ENCODE peak calls at places on chromosomes 2 and 18, in seven cellular contexts. S is PC-3, G is astrocyte, Q is body of pancreas, T is Peyer's patch, M is left ventricle myocardium inferior, Z is AG04449. W is an unnamed sample.

GRCh38 chr2:189581354-189582139 is 961 bp upstream of the SLC40A1 start:
- DNase-seq in Q (peak), S (peak), M (peak), G (no peak), Z (no peak), T (peak), W (no peak)

GRCh38 chr2:204503869-204504268 is 41.4 kb upstream of the PARD3B start:
- DNase-seq in Q (no peak), S (no peak), T (no peak), G (peak), M (no peak), Z (no peak), W (peak)

GRCh38 chr2:41180392-41180791 is 728.5 kb upstream of the SLC8A1 start:
- DNase-seq in M (no peak), T (no peak), Z (no peak), G (no peak), Q (no peak), S (no peak), W (no peak)

GRCh38 chr2:181789827-181790448 is 101.6 kb upstream of the ITPRID2 start:
- DNase-seq in S (no peak), G (peak), Z (no peak), Q (no peak), M (no peak), T (no peak), W (no peak)

GRCh38 chr2:156340818-156341481 is 8.4 kb upstream of the NR4A2 start:
- DNase-seq in Q (no peak), Z (no peak), G (peak), T (no peak), S (no peak), M (no peak), W (peak)

GRCh38 chr2:240392948-240393830 is 42.3 kb upstream of the GPC1 start:
- DNase-seq in S (no peak), Q (no peak), M (no peak), G (no peak), T (peak), Z (no peak), W (no peak)

GRCh38 chr2:105243961-105244360 is 2.4 kb downstream of the GPR45 start:
- DNase-seq in G (no peak), S (no peak), Z (no peak), T (no peak), M (no peak), Q (no peak), W (no peak)

GRCh38 chr2:239355724-239356123 is 45.1 kb downstream of the HDAC4 start:
- DNase-seq in Z (no peak), M (no peak), Q (no peak), T (no peak), S (no peak), G (no peak), W (peak)

GRCh38 chr2:4903676-4904348 is 788.4 kb upstream of the SOX11 start:
- DNase-seq in M (no peak), G (no peak), S (no peak), T (no peak), Z (no peak), Q (no peak), W (no peak)

GRCh38 chr2:23954325-23955014 is 14.2 kb downstream of the UBXN2A start:
- DNase-seq in T (no peak), M (no peak), Q (no peak), Z (no peak), G (no peak), S (no peak), W (peak)

DNA sequence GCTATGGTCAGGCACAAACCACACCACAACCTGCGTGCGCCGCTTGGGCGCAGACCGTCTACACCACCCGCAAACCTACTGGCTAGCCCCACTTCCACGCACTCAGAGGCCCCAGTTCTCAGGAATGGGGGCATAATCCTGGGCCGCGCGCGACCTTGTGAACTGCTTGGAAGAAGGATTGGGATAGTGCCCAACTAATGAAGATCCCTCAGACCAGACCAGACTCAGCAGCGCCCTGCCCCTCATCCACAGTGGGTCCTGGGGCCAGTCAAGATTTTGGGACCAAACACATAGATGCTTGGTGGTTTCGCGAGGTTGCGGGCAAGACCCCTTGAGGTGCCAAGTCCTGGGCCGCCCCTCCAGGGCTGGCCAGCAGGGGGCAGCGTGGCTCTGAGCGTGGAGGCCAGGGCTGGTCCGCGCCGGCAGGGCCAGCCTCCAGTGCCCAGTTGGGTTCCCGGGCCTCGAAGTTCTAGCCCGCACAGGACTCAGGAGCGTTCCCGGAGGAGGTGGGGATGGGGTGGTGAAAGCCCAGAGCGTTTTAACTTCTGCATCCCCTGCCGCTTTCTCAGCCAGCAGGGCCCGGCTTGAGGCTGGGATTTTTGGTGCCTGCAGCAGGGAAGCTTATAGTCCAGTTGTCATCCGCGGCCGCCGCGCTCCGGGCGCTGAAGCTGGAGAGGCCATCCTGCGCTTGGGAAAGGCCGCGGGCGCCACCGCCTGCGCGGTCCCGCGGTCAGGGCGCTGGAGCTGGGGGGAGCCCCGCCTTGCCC is 8.3 kb downstream of the OSR1 start:
- DNase-seq in G (peak), Q (peak), S (peak), T (peak), M (peak), Z (no peak), W (peak)
- H3K4me3 ChIP-seq in G (peak), Q (no peak), S (no peak), T (no peak), M (peak), Z (no peak), W (no peak)

GRCh38 chr2:208254871-208255556 is at the start of gene IDH1:
- DNase-seq in M (peak), S (peak), Q (peak), G (peak), T (peak), Z (peak), W (peak)
- TF ChIP-seq CTCF in M (peak), S (peak), Q (peak), G (no peak), T (no peak), Z (peak), W (peak)

GRCh38 chr2:232522014-232522854 is 2.0 kb downstream of the PRSS56 start:
- DNase-seq in G (no peak), S (peak), M (peak), Z (no peak), Q (peak), T (peak), W (no peak)
- H3K4me3 ChIP-seq in G (no peak), S (no peak), M (peak), Z (no peak), Q (no peak), T (no peak), W (no peak)

DNA sequence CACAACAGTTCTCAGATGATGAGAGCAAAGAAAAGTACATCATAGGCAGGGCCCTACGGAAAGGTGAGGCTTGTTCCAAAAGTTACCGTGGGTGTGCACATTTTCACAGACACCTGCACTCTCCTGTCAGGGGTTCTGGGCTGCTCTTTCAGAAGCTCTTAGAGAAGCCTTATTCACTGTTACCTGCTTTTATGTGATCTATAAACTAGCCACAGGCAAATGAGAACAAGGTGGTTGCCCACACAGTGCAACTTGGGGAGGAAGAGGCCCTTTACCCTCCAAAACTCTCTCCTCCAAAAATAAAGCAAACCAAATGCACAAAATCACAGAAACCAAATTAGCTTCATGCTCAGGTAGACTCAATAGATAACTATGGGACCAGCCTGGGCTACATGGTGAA is 11.1 kb upstream of the CUL3 start:
- DNase-seq in Z (no peak), Q (no peak), S (no peak), T (no peak), G (no peak), M (no peak), W (no peak)
- TF ChIP-seq CTCF in Z (no peak), Q (no peak), S (no peak), T (no peak), G (no peak), M (no peak), W (no peak)

GRCh38 chr2:38191516-38191915 is 115.6 kb upstream of the CYP1B1 start:
- DNase-seq in M (no peak), S (peak), G (no peak), Z (no peak), Q (no peak), T (no peak), W (no peak)
- H3K4me3 ChIP-seq in M (no peak), S (no peak), G (no peak), Z (no peak), Q (no peak), T (no peak), W (no peak)

DNA sequence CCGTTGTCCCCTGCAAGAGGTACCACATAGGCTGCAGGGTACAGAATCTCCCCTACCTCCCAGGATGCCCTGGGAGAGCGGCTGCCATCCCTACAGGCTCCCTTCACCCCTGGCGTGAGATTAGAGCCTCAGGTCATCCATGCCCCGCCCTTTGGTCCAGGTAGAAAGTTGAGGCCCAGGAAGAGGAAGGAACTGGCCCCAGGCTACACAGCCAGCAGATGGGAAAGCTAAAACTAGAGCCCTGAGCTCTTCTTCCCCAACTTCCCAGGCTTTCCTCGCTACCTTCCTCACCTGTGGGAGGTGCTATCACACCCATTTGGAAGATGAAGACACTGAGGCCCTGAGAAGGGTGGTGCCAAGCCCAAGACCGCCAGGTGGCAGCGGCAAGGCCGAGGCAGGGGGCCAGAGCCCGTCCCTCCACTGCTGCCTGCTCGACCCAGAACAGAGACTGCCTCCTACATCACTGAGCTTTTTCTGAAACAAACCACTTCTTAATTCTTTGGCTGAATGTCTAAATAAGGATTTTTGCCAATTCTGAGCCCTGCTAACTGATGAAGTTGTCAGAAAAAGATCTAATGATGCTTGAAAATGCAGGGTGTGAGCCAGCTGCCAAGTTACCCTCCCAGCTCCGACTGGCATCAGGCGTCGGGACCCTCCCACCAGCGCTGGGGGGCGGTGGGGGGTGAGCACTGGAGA is 25.7 kb downstream of the CIB4 start:
- DNase-seq in M (no peak), S (peak), Q (no peak), Z (no peak), T (no peak), G (no peak), W (peak)
- TF ChIP-seq CTCF in M (no peak), S (peak), Q (no peak), Z (no peak), T (no peak), G (no peak), W (peak)

DNA sequence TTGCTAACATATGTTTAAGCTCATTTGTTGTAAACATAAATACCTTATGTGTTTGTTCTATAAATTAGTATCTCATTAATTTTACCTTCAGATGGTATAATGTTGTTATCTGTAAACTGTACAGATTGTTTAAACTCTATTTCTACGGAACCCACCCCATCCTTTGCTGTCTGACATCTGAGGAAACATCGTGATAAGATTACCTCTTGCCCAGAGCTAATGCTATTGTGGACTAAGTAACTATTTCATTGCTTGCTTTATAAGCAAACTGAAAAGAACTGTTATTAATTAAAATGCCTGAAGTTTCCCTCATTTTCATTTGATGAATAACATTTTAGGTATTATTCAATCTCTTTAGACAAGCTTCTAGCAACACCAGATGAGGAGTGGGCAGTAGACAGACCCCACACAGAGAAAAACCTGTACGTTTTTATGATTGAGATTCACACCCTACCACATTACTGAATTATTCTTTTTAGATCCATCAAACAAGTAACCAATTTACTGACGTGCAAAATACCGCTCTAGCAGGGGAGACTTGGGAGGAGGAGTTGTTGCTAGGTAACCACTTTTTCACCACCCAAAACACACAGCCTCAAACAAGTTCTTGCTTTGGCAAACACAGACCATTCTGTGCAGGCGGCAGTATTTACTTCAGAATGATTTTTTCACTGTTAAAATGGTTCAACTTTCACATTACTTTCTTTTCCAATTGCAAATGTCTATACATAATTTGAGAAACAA is 1.9 kb upstream of the SYT4 start:
- DNase-seq in Z (no peak), T (no peak), G (peak), Q (no peak), S (no peak), M (no peak), W (no peak)
- H3K4me3 ChIP-seq in Z (no peak), T (no peak), G (no peak), Q (no peak), S (no peak), M (no peak), W (no peak)

GRCh38 chr2:55232084-55232862 is at the start of the genes CLHC1 and RPS27A:
- DNase-seq in Q (peak), G (peak), Z (peak), S (peak), M (peak), T (peak), W (peak)
- TF ChIP-seq CTCF in Q (no peak), G (no peak), Z (no peak), S (no peak), M (no peak), T (no peak), W (no peak)

GRCh38 chr2:27081984-27082772 is 3.8 kb downstream of the EMILIN1 start:
- DNase-seq in Q (no peak), T (no peak), G (no peak), S (no peak), M (no peak), Z (no peak), W (no peak)
- H3K4me3 ChIP-seq in Q (no peak), T (no peak), G (no peak), S (no peak), M (peak), Z (no peak), W (no peak)

DNA sequence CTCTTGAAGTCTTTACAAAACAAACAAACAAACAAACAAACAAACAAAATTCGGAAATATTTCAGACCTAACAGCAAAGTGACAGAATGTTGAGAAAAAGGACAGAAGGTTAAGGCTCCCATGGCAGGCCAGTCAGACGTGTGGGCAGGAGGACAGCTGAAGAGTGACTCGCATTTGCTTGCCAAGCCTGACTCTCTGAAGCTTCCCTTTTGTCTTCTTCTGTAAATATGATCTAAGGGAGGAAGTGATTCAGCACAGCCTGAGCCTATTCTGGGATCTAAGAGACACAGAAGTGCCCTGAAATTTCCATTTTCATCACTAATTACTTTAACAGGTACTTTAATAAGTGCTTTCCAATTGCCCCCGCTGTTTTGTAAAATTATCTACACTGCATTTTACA is 134.0 kb upstream of the LYPD1 start:
- DNase-seq in Z (peak), M (no peak), S (peak), G (peak), T (no peak), Q (no peak), W (peak)
- TF ChIP-seq CTCF in Z (no peak), M (no peak), S (no peak), G (no peak), T (no peak), Q (no peak), W (no peak)